ENCODE peak calls at places on chromosomes 11 and 22, in six cellular contexts. O is endothelial cell, X is HFF-Myc, A is omental fat pad, Y is spleen, E is AG09319. I is an unnamed sample.

GRCh38 chr11:130096042-130096441 is 26.3 kb downstream of the APLP2 start:
- DNase-seq in O (no peak), X (no peak), A (no peak), Y (no peak), E (no peak), I (no peak)

GRCh38 chr11:88950975-88951374 is 114.8 kb downstream of the GRM5 start:
- DNase-seq in O (no peak), X (no peak), A (no peak), Y (no peak), E (no peak), I (no peak)

GRCh38 chr11:125263268-125263790 is 98.8 kb downstream of the PKNOX2 start:
- DNase-seq in O (peak; percentile 72), X (peak; percentile 98), A (no peak), Y (peak; percentile 81), E (peak; percentile 95), I (peak; percentile 67)

GRCh38 chr22:38953577-38954413 is 3.6 kb upstream of the APOBEC3A start:
- DNase-seq in O (no peak), X (no peak), A (no peak), Y (peak; percentile 80), E (no peak), I (no peak)

GRCh38 chr11:37076866-37077265 is 478.8 kb upstream of the RAG2 start:
- DNase-seq in O (no peak), X (no peak), A (no peak), Y (no peak), E (no peak), I (no peak)

GRCh38 chr11:12377106-12377823 is at the start of gene PARVA:
- DNase-seq in O (peak; percentile 79), X (peak; percentile 35), A (no peak), Y (no peak), E (no peak), I (peak; percentile 81)

GRCh38 chr11:47185305-47186075 is 744 bp downstream of the PACSIN3 start:
- DNase-seq in O (peak; percentile 30), X (no peak), A (no peak), Y (no peak), E (no peak), I (peak; percentile 57)

GRCh38 chr11:2820976-2821375 is 64.6 kb downstream of the CDKN1C start:
- DNase-seq in O (no peak), X (no peak), A (no peak), Y (peak; percentile 51), E (no peak), I (no peak)

GRCh38 chr11:129611661-129612566 is 203.7 kb upstream of the TMEM45B start:
- DNase-seq in O (no peak), X (no peak), A (no peak), Y (no peak), E (no peak), I (no peak)

GRCh38 chr11:64863381-64864060 is 14.9 kb downstream of the EHD1 start:
- DNase-seq in O (no peak), X (no peak), A (no peak), Y (peak; percentile 76), E (no peak), I (no peak)

GRCh38 chr22:24093855-24094254 is 82.8 kb downstream of the CABIN1 start:
- DNase-seq in O (no peak), X (no peak), A (no peak), Y (peak; percentile 27), E (no peak), I (no peak)

DNA sequence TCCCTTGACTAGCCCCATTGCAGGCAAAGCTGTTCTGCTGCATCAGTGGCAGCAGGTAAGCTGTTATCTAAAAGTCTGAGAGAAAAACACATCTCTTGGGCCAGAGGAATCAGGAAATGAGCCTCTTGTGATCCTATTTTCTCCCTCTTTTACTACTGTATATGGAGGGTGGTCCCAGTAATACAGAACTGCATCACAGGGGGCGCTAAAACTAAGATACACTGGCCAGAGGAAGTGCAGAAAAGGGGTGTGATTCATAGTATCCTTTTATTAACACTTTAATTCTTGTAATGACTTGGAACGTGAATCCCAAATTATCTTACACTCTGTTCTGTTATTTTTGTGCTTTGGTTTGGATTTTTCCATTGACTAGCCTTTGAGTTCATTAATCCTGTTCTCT is 8.8 kb upstream of the MED17 start:
- DNase-seq in O (peak; percentile 13), X (no peak), A (no peak), Y (no peak), E (no peak), I (no peak)
- TF ChIP-seq CTCF in O (peak; percentile 31), X (peak; percentile 50), A (no peak), Y (no peak), E (no peak), I (peak; percentile 40)

GRCh38 chr22:50641696-50642607 is 14.0 kb upstream of the ARSA start:
- DNase-seq in O (no peak), X (no peak), A (no peak), Y (no peak), E (no peak), I (no peak)
- TF ChIP-seq CTCF in O (no peak), X (peak; percentile 26), A (no peak), Y (peak; percentile 15), E (peak; percentile 41), I (no peak)

DNA sequence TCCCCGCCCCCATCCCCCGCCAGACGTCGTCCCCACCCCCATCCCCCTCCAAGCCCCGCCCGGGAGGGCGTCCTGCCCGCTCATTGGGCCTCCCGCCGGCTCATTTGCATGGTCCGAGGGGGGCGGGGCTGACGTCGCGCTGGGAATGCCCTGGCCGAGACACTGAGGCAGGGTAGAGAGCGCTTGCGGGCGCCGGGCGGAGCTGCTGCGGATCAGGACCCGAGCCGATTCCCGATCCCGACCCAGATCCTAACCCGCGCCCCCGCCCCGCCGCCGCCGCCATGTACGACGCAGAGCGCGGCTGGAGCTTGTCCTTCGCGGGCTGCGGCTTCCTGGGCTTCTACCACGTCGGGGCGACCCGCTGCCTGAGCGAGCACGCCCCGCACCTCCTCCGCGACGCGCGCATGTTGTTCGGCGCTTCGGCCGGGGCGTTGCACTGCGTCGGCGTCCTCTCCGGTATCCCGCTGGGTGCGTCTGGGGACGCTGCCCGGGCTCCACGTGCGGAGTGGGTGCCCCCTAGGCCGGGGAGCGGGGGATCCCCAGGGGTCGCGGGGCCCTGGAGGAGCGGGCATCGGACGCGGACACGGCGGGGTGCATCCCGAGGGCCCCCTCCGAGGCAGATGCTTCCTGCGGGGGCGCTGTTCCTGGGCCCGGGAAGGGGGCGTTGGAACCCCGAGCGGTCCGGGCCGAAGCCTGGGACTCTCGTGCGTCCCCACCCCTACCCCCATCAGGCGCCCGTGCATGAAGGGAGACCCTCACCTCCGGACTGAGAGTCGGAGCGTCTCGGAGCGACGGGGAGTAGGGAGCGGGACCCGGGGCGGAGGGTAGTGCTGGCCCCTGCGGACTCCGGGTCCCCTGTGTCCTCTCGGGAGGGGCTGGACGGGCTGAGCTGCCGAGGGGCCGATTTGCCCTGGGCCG is at the start of gene PNPLA3:
- DNase-seq in O (peak; percentile 96), X (peak; percentile 54), A (peak; percentile 86), Y (peak; percentile 89), E (peak; percentile 57), I (peak; percentile 97)
- TF ChIP-seq CTCF in O (no peak), X (peak; percentile 32), A (no peak), Y (no peak), E (peak; percentile 16), I (no peak)

GRCh38 chr22:36569999-36570398 is 41.0 kb upstream of the EIF3D start:
- DNase-seq in O (peak; percentile 50), X (no peak), A (no peak), Y (no peak), E (no peak), I (peak; percentile 42)
- TF ChIP-seq CTCF in O (peak; percentile 18), X (peak; percentile 60), A (no peak), Y (no peak), E (peak; percentile 31), I (no peak)

GRCh38 chr22:49433717-49434611 is 393.7 kb downstream of the BRD1 start:
- DNase-seq in O (no peak), X (no peak), A (no peak), Y (no peak), E (no peak), I (no peak)
- TF ChIP-seq CTCF in O (no peak), X (no peak), A (no peak), Y (peak; percentile 16), E (no peak), I (no peak)

GRCh38 chr22:20015971-20016733 is 471 bp downstream of the ARVCF start:
- DNase-seq in O (peak; percentile 33), X (no peak), A (no peak), Y (peak; percentile 88), E (no peak), I (peak; percentile 46)

GRCh38 chr22:20015187-20015625 is 1.4 kb downstream of the ARVCF start:
- DNase-seq in O (no peak), X (no peak), A (no peak), Y (peak; percentile 62), E (no peak), I (no peak)

GRCh38 chr22:20017622-20017958 is 967 bp upstream of the ARVCF start:
- DNase-seq in O (no peak), X (no peak), A (no peak), Y (peak; percentile 71), E (no peak), I (no peak)

GRCh38 chr22:20018001-20018400 is 1.4 kb upstream of the ARVCF start:
- DNase-seq in O (no peak), X (no peak), A (no peak), Y (no peak), E (no peak), I (no peak)

DNA sequence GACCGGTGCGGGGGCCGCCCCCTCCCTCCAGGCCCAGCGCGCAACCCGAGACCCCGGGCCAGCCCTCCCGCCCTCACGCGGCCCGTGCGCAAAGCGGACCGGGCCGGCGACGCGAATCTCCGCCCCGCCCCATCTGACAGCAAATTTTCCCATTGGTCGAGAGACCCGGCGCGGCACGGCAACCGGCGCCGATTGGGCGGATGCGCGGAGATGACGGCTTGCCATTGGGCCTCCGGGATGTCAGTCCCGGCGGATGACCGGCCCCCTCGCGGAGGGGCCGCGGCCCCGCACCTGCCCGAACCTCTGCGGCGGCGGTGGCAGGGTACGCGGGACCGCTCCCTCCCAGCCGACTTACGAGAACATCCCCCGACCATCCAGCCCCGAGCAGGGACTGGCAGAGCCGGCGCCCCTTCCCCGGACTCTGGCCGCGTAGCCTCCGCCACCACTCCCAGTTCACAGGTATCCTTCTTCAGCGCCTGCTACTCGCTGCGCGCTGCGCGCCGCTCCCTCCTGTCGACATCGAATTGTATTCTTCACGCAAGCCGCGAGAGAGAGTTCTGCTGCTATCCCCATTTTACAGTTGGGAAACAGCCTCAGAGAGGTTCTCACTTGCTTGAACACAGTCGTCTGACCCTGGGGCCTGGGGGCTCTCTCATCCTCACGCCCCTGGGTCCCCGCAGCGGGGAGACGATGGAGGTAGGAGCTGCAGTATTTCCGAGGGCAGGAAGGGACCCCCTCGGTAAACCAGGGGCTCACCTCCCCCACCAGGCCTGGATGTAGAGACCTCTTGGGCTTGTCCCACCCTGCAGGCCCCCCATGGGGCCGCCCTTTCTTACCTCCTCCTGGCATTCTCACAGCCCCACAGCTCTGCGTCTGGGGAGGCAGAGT is at the start of gene ARVCF:
- DNase-seq in O (peak; percentile 90), X (peak; percentile 59), A (peak; percentile 76), Y (peak; percentile 94), E (peak; percentile 70), I (peak; percentile 86)
- TF ChIP-seq CTCF in O (no peak), X (no peak), A (no peak), Y (no peak), E (no peak), I (peak; percentile 42)

GRCh38 chr22:48492371-48493320 is 1335.0 kb downstream of the BRD1 start:
- DNase-seq in O (peak; percentile 70), X (peak; percentile 39), A (no peak), Y (peak; percentile 74), E (peak; percentile 22), I (no peak)
- TF ChIP-seq CTCF in O (no peak), X (peak; percentile 74), A (no peak), Y (peak; percentile 67), E (peak; percentile 89), I (peak; percentile 67)